ENCODE peak calls at places on chromosome 11, in seven cellular contexts. R, M, K, B, U, H and A are unnamed samples.
A peak's percentile ranks its signal among the peaks of the same experiment; 100 is the strongest.

GRCh38 chr11:59767212-59767611 is 12.0 kb downstream of the STX3 start:
- DNase-seq in U (no peak), B (no peak), R (no peak), K (no peak), H (no peak), M (no peak), A (no peak)

GRCh38 chr11:114160884-114161283 is 101.4 kb downstream of the ZBTB16 start:
- DNase-seq in M (no peak), U (no peak), K (no peak), B (no peak), H (no peak), R (no peak), A (no peak)

GRCh38 chr11:58801302-58801701 is 43.2 kb downstream of the GLYATL2 start:
- DNase-seq in B (no peak), R (no peak), M (no peak), U (no peak), H (no peak), K (no peak), A (no peak)

GRCh38 chr11:121466063-121466794 is 13.5 kb upstream of the SORL1-AS1 start:
- DNase-seq in H (peak; percentile 96), B (peak; percentile 93), K (peak; percentile 64), U (peak; percentile 85), M (peak; percentile 65), R (peak; percentile 95), A (peak; percentile 95)

GRCh38 chr11:613369-613968 is 2.3 kb downstream of the IRF7 start:
- DNase-seq in M (peak; percentile 80), B (peak; percentile 89), H (peak; percentile 72), R (peak; percentile 87), K (no peak), U (peak; percentile 61), A (no peak)

GRCh38 chr11:110762596-110762995 is 50.4 kb upstream of the ARHGAP20 start:
- DNase-seq in K (no peak), B (no peak), R (no peak), H (no peak), U (no peak), M (no peak), A (no peak)

GRCh38 chr11:19519912-19520641 is 192.6 kb upstream of the NAV2 start:
- DNase-seq in K (no peak), U (peak; percentile 7), R (no peak), H (no peak), B (peak; percentile 39), M (peak; percentile 85), A (no peak)

GRCh38 chr11:119446434-119446833 is 23.5 kb upstream of the THY1 start:
- DNase-seq in U (no peak), R (no peak), M (no peak), B (peak; percentile 23), K (no peak), H (no peak), A (no peak)

GRCh38 chr11:92099183-92099582 is 125.4 kb upstream of the FAT3 start:
- DNase-seq in B (no peak), R (no peak), K (no peak), U (no peak), H (no peak), M (no peak), A (no peak)

GRCh38 chr11:121159721-121160120 is 58.7 kb downstream of the TECTA start:
- DNase-seq in M (no peak), K (no peak), H (no peak), U (no peak), B (no peak), R (no peak), A (no peak)

GRCh38 chr11:4065086-4065485 is 29.5 kb upstream of the RRM1 start:
- DNase-seq in B (no peak), H (no peak), M (no peak), K (no peak), U (no peak), R (no peak), A (no peak)

GRCh38 chr11:17739945-17740338 is 5.4 kb downstream of the KCNC1 start:
- DNase-seq in U (no peak), M (no peak), B (no peak), H (peak; percentile 41), K (no peak), R (peak; percentile 14), A (no peak)

GRCh38 chr11:19393941-19394340 is 153.2 kb upstream of the E2F8 start:
- DNase-seq in U (no peak), B (no peak), H (no peak), M (no peak), R (no peak), K (no peak), A (no peak)

GRCh38 chr11:102580185-102580951 is 44.8 kb downstream of the MMP20 start:
- DNase-seq in M (no peak), U (no peak), B (no peak), R (no peak), H (no peak), K (no peak), A (no peak)

GRCh38 chr11:117621226-117621625 is 175.8 kb downstream of the DSCAML1 start:
- DNase-seq in H (no peak), M (no peak), U (no peak), K (no peak), R (no peak), B (no peak), A (no peak)

GRCh38 chr11:12678991-12679390 is 4.8 kb downstream of the TEAD1 start:
- DNase-seq in M (no peak), H (no peak), U (no peak), K (no peak), R (no peak), B (no peak), A (no peak)

GRCh38 chr11:12679471-12679870 is 5.2 kb downstream of the TEAD1 start:
- DNase-seq in K (no peak), U (no peak), B (no peak), R (no peak), M (no peak), H (no peak), A (no peak)

GRCh38 chr11:12675951-12676711 is 1.9 kb downstream of the TEAD1 start:
- DNase-seq in B (peak; percentile 32), M (peak; percentile 44), H (no peak), U (no peak), R (peak; percentile 50), K (no peak), A (no peak)

GRCh38 chr11:12677131-12677530 is 2.9 kb downstream of the TEAD1 start:
- DNase-seq in R (peak; percentile 39), H (no peak), K (no peak), U (no peak), B (no peak), M (no peak), A (no peak)

DNA sequence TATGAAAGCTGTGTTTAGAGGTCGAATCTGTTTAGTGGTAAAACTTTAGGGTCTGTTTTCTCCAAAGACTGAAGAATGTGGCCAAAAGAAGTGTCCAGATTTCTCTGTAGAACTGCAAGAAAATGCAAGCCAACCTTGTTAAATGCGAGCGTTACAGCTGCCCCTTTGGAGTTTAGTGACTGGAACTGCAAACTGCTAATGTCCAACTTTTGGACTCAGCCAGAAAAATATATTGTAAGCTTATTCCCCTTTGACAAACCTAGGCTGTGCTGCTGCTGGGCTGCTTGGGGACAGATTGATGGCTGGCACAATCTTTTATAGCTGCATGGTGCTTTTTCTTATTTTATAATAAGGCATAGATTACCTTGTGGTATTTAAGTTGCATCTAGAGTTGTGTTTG is 3.9 kb downstream of the TEAD1 start:
- DNase-seq in H (no peak), R (no peak), M (no peak), U (no peak), K (no peak), B (no peak), A (no peak)
- H3K4me3 ChIP-seq in H (peak overlapping the region; percentile 83), R (no peak overlapping the region), M (no peak overlapping the region), U (no peak overlapping the region), K (peak overlapping the region; percentile 24), B (no peak overlapping the region), A (peak overlapping the region; percentile 83)

GRCh38 chr11:67441731-67442401 is 1.4 kb downstream of the CORO1B start:
- DNase-seq in R (no peak), H (no peak), U (no peak), K (no peak), B (no peak), M (no peak), A (no peak)
- H3K4me3 ChIP-seq in R (no peak overlapping the region), H (no peak overlapping the region), U (peak overlapping the region; percentile 82), K (peak overlapping the region; percentile 95), B (no peak overlapping the region), M (no peak overlapping the region), A (peak overlapping the region; percentile 75)

DNA sequence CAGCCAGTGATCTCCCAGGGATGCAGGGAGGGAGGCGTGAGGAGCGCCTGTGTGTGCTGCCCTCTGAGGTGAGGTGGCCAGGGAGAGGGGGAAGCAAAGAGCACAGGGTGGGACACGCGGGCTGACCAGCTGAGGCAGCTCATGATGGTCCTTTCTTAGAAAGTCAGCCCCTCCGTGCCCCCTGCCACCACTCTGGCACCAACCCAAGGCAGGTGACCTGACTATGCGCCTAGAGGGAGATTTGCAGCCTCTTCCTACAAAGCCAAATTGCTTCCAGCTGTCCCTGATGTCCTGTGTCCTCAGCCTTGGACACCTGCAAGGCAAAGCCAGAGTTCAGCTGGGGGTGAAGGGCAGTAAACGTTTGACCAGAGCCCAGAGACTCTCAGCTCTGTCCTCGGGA is 26.7 kb downstream of the CD5 start:
- DNase-seq in M (no peak), R (no peak), U (no peak), B (no peak), K (no peak), H (no peak), A (no peak)
- H3K4me3 ChIP-seq in M (no peak overlapping the region), R (no peak overlapping the region), U (no peak overlapping the region), B (no peak overlapping the region), K (no peak overlapping the region), H (no peak overlapping the region), A (no peak overlapping the region)

GRCh38 chr11:65305501-65306268 is 9.0 kb upstream of the CDC42EP2 start:
- DNase-seq in H (no peak), U (no peak), R (no peak), K (no peak), B (no peak), M (no peak), A (no peak)
- H3K4me3 ChIP-seq in H (no peak overlapping the region), U (no peak overlapping the region), R (no peak overlapping the region), K (no peak overlapping the region), B (no peak overlapping the region), M (no peak overlapping the region), A (no peak overlapping the region)

GRCh38 chr11:12179019-12179418 is 68.6 kb downstream of the MICAL2 start:
- DNase-seq in K (no peak), B (no peak), U (no peak), R (peak; percentile 74), M (peak; percentile 33), H (peak; percentile 63), A (no peak)
- H3K4me3 ChIP-seq in K (no peak overlapping the region), B (no peak overlapping the region), U (no peak overlapping the region), R (no peak overlapping the region), M (no peak overlapping the region), H (no peak overlapping the region), A (no peak overlapping the region)